ENCODE peak calls at places on chromosome 11, in four cellular contexts. Z, A, O and W are unnamed samples. For H4K20me1, the result is how much of the 10 kb centered on the place peaks cover.

GRCh38 chr11:43708776-43709175 is 28.2 kb downstream of the HSD17B12 start:
- DNase-seq in O (no peak), Z (no peak), A (no peak), W (no peak)

GRCh38 chr11:117546431-117547160 is 218.9 kb downstream of the CEP164 start:
- DNase-seq in O (peak), A (no peak), Z (no peak), W (no peak)

GRCh38 chr11:77142091-77142975 is 14.3 kb downstream of the MYO7A start:
- DNase-seq in A (no peak), O (no peak), Z (no peak), W (no peak)

GRCh38 chr11:127223633-127224032 is 223.1 kb upstream of the KIRREL3 start:
- DNase-seq in Z (no peak), A (no peak), O (no peak), W (no peak)

GRCh38 chr11:27390959-27391326 is 27.9 kb upstream of the CCDC34 start:
- DNase-seq in O (no peak), A (no peak), Z (no peak), W (no peak)

GRCh38 chr11:69942333-69942820 is 123.2 kb upstream of the FGF3 start:
- DNase-seq in O (no peak), Z (no peak), A (no peak), W (no peak)

GRCh38 chr11:87425391-87425790 is 387.7 kb downstream of the TMEM135 start:
- DNase-seq in A (no peak), Z (peak), O (no peak), W (no peak)

GRCh38 chr11:85694385-85694980 is 8.5 kb upstream of the CCDC89 start:
- DNase-seq in Z (peak), A (peak), O (peak), W (no peak)

GRCh38 chr11:83152245-83152644 is 4.7 kb upstream of the PCF11 start:
- DNase-seq in O (no peak), Z (no peak), A (no peak), W (no peak)

GRCh38 chr11:100748153-100748552 is 61.1 kb downstream of the ARHGAP42 start:
- DNase-seq in O (no peak), Z (no peak), A (no peak), W (no peak)

GRCh38 chr11:9947231-9947864 is 283.5 kb downstream of the SWAP70 start:
- DNase-seq in O (no peak), Z (no peak), A (no peak), W (no peak)

GRCh38 chr11:128749986-128750385 is 56.1 kb downstream of the FLI1 start:
- DNase-seq in A (no peak), Z (no peak), O (no peak), W (no peak)

GRCh38 chr11:119196833-119197483 is 9.2 kb upstream of the CBL start:
- DNase-seq in Z (peak), O (peak), A (peak), W (no peak)

GRCh38 chr11:133893381-133893780 is 48.1 kb upstream of the SPATA19 start:
- DNase-seq in O (no peak), A (no peak), Z (no peak), W (no peak)

GRCh38 chr11:75565221-75565814 is 3.3 kb downstream of the SERPINH1 start:
- DNase-seq in Z (peak), O (no peak), A (no peak), W (no peak)

GRCh38 chr11:76102772-76103171 is 103.5 kb downstream of the WNT11 start:
- DNase-seq in Z (no peak), O (no peak), A (no peak), W (no peak)

GRCh38 chr11:119590651-119591308 is 138.2 kb downstream of the NECTIN1 start:
- DNase-seq in Z (peak), A (no peak), O (peak), W (peak)

GRCh38 chr11:23725752-23726151 is 771.1 kb upstream of the LUZP2 start:
- DNase-seq in Z (no peak), O (no peak), A (no peak), W (no peak)

GRCh38 chr11:67280341-67280790 is 8.7 kb upstream of the ANKRD13D start:
- DNase-seq in Z (no peak), O (no peak), A (no peak), W (no peak)

GRCh38 chr11:76209956-76210885 is 3.9 kb upstream of the WNT11 start:
- DNase-seq in A (no peak), O (peak), Z (peak), W (peak)

GRCh38 chr11:26276798-26277424 is 55.0 kb upstream of the ANO3 start:
- DNase-seq in A (peak), Z (peak), O (peak), W (no peak)

GRCh38 chr11:75874942-75875341 is 59.9 kb downstream of the UVRAG start:
- DNase-seq in Z (no peak), A (no peak), O (no peak), W (no peak)

GRCh38 chr11:87597696-87598095 is 560.0 kb downstream of the TMEM135 start:
- DNase-seq in Z (no peak), A (no peak), O (no peak), W (no peak)

GRCh38 chr11:12524865-12525264 is 147.5 kb downstream of the PARVA start:
- DNase-seq in A (no peak), Z (no peak), O (no peak), W (no peak)

GRCh38 chr11:13337986-13338436 is 60.4 kb downstream of the BMAL1 start:
- DNase-seq in A (no peak), Z (no peak), O (no peak), W (no peak)

GRCh38 chr11:79046365-79046764 is 394.5 kb downstream of the TENM4 start:
- DNase-seq in O (no peak), A (no peak), Z (no peak), W (no peak)

GRCh38 chr11:129939510-129939909 is 44.1 kb upstream of the NFRKB start:
- DNase-seq in A (no peak), Z (no peak), O (no peak), W (no peak)

GRCh38 chr11:31690041-31690440 is 121.1 kb downstream of the PAX6 start:
- DNase-seq in Z (no peak), O (no peak), A (no peak), W (no peak)
- H2AFZ ChIP-seq in Z (no peak), O (no peak), A (no peak), W (no peak)

GRCh38 chr11:62534779-62535545 is 11.6 kb downstream of the AHNAK start:
- DNase-seq in A (no peak), Z (no peak), O (no peak), W (no peak)

GRCh38 chr11:62536301-62536957 is 10.2 kb downstream of the AHNAK start:
- DNase-seq in A (no peak), O (no peak), Z (no peak), W (no peak)

GRCh38 chr11:62539238-62539925 is 7.2 kb downstream of the AHNAK start:
- DNase-seq in O (peak), A (no peak), Z (peak), W (no peak)

GRCh38 chr11:62538470-62539237 is 8.0 kb downstream of the AHNAK start:
- DNase-seq in O (no peak), Z (no peak), A (no peak), W (no peak)

DNA sequence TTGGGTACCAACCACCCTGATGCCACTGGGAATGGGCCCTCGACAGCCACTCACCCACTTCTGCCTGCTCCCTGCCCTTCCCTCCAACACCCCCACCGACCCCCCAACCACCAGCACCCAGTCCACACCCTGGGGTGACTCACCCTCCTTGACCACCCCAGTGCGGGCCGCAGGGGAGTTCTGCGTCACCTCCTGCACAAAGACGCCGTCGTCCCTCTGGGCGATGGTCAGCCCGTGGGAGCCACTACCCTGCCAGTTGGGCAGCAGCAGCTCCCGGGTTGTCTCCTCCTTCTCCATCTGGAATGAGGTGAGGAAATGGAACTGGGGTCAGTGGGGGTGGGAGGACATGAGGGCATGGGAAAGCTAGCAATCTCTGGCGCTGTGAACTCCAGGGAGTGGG is 10.8 kb downstream of the AHNAK start:
- DNase-seq in O (no peak), Z (no peak), A (no peak), W (no peak)
- H4K20me1 ChIP-seq in O (under half), Z (under half), A (under half), W (half or more)

GRCh38 chr11:65114538-65115171 is 2.8 kb downstream of the ZNHIT2 start:
- DNase-seq in O (no peak), Z (no peak), A (no peak), W (no peak)

GRCh38 chr11:65112226-65112550 is 516 bp downstream of the TM7SF2 start:
- DNase-seq in O (peak), Z (no peak), A (no peak), W (no peak)

GRCh38 chr11:65113839-65114238 is 2.2 kb downstream of the TM7SF2 start:
- DNase-seq in A (no peak), Z (no peak), O (no peak), W (no peak)

GRCh38 chr11:65112551-65113360 is 1.1 kb downstream of the TM7SF2 start:
- DNase-seq in Z (no peak), O (peak), A (no peak), W (no peak)

DNA sequence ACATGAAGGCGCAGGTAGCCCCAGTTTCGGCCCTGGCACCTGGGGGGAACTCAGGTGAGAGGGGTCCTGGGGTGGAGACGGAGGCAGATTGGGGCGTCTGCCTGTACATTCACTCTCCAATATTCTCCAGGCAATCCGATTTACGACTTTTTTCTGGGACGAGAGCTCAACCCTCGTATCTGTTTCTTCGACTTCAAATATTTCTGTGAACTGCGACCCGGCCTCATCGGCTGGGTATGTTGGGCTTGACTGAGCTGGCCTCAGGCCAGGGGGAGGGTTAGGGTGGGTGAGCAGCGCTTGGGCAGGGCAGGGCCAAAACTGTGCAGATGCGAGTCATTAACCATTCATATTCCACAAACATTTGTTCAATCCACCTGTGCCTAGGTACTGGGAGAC is 1.7 kb downstream of the TM7SF2 start:
- DNase-seq in O (no peak), A (no peak), Z (no peak), W (no peak)
- H3K4me3 ChIP-seq in O (peak), A (peak), Z (no peak), W (peak)

DNA sequence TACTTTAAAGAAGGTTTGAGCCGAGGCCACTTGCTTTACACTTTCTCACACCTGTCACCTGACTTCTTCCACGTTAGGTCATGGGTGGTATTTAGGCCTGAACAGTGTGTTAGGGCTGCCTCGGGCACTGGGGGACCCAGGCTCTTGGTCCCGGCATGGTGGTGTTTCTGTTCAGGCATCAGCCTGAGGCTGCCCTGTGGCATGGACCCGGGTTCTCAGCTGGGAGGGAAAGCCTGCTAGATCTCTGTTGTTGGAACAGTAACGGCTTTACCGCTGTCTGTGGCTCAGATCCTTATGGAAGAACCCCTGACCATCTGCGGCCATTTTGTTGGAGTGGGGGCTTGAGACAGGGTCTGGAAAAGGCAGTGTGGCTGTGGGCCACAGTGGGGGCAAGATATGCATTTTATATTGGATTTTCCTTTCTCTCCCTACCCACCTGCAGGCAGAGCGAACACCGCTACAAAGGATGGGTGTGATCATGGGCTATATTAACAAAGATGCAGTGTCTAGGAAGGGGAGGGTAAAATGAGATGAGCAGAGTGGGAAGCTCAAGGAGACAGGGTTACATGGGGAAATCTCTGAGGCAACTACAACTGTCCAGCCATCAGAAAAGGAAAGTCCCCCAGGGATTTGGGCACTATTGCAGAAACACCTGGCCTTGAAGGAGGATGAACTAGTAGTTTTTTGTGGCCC is 1.6 kb upstream of the KCNJ11 start:
- DNase-seq in Z (no peak), A (no peak), O (no peak), W (no peak)
- H2AFZ ChIP-seq in Z (no peak), A (peak), O (no peak), W (no peak)

GRCh38 chr11:94831529-94831928 is 63.4 kb downstream of the AMOTL1 start:
- DNase-seq in O (no peak), A (no peak), Z (no peak), W (no peak)
- H4K20me1 ChIP-seq in O (under half), A (under half), Z (under half), W (under half)

GRCh38 chr11:46382644-46383403 is 1.4 kb downstream of the MDK start:
- DNase-seq in A (no peak), Z (no peak), O (peak), W (no peak)
- H3K4me3 ChIP-seq in A (peak), Z (no peak), O (peak), W (no peak)

GRCh38 chr11:94305146-94305545 is 766 bp downstream of the IZUMO1R start:
- DNase-seq in O (no peak), A (no peak), Z (peak), W (peak)
- H2AFZ ChIP-seq in O (no peak), A (no peak), Z (peak), W (no peak)

DNA sequence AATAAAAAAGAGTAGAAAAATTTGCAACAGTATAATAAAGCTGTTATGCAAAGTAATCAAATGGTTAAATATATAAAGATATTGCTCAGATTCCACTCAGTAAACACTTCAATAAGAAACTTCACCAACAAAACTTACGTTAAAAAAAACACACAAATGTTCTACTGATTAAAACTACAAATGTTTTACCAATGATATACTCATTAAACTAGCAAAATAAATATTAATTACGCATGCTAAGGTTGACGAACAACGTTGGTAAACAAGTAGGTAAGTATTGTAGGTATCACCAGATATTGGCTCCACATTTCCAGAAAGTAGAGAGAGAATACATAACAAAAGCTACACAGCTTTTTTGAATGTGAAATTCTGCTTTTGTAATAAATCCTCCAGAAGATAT is 12.6 kb downstream of the RDX start:
- DNase-seq in A (no peak), O (no peak), Z (no peak), W (no peak)
- H4K20me1 ChIP-seq in A (under half), O (under half), Z (under half), W (under half)

GRCh38 chr11:6746086-6746618 is 25.6 kb downstream of the OR2AG2 start:
- DNase-seq in Z (no peak), O (no peak), A (no peak), W (no peak)

GRCh38 chr11:6747097-6747662 is 24.6 kb downstream of the OR2AG2 start:
- DNase-seq in O (no peak), A (no peak), Z (no peak), W (no peak)

GRCh38 chr11:6745465-6746015 is 26.2 kb downstream of the OR2AG2 start:
- DNase-seq in A (no peak), O (no peak), Z (no peak), W (no peak)

GRCh38 chr11:6746626-6747025 is 25.1 kb downstream of the OR2AG2 start:
- DNase-seq in A (no peak), Z (no peak), O (no peak), W (no peak)

GRCh38 chr11:6745018-6745417 is 26.8 kb downstream of the OR2AG2 start:
- DNase-seq in A (no peak), O (no peak), Z (no peak), W (no peak)
- H3K4me3 ChIP-seq in A (no peak), O (no peak), Z (no peak), W (no peak)